ENCODE peak calls at places on chromosome 2, in five cellular contexts. Z is PC-9, W is AG09309, A is fibroblast of lung, P is GM23338. T is an unnamed sample.

GRCh38 chr2:149827585-149828156 is 240.1 kb upstream of the MMADHC start:
- DNase-seq in Z (no peak), W (no peak), A (peak; percentile 14), P (no peak), T (no peak)

GRCh38 chr2:235026649-235027557 is 75.1 kb downstream of the SH3BP4 start:
- DNase-seq in Z (peak; percentile 98), W (no peak), A (peak; percentile 70), P (peak; percentile 34), T (no peak)

GRCh38 chr2:219820767-219821166 is 193.3 kb downstream of the SLC4A3 start:
- DNase-seq in Z (no peak), W (no peak), A (no peak), P (no peak), T (no peak)

GRCh38 chr2:96108578-96109561 is 7.5 kb downstream of the ADRA2B start:
- DNase-seq in Z (no peak), W (no peak), A (no peak), P (peak; percentile 68), T (no peak)

GRCh38 chr2:67834482-67834881 is 228.3 kb downstream of the C1D start:
- DNase-seq in Z (no peak), W (no peak), A (peak; percentile 31), P (no peak), T (no peak)

GRCh38 chr2:24930768-24931167 is 10.7 kb upstream of the ADCY3 start:
- DNase-seq in Z (no peak), W (no peak), A (peak; percentile 36), P (peak; percentile 21), T (no peak)

GRCh38 chr2:88638743-88639142 is 11.5 kb upstream of the EIF2AK3 start:
- DNase-seq in Z (peak; percentile 71), W (no peak), A (peak; percentile 71), P (no peak), T (no peak)

GRCh38 chr2:235634435-235635152 is 140.8 kb downstream of the AGAP1 start:
- DNase-seq in Z (no peak), W (no peak), A (peak; percentile 70), P (no peak), T (no peak)

GRCh38 chr2:95287336-95287735 is 9.8 kb upstream of the KCNIP3 start:
- DNase-seq in Z (no peak), W (no peak), A (no peak), P (no peak), T (no peak)

GRCh38 chr2:223901854-223902253 is 43.3 kb downstream of the WDFY1 start:
- DNase-seq in Z (peak; percentile 58), W (no peak), A (no peak), P (no peak), T (no peak)

GRCh38 chr2:189982087-189982486 is 80.4 kb downstream of the MSTN start:
- DNase-seq in Z (no peak), W (no peak), A (no peak), P (no peak), T (no peak)

DNA sequence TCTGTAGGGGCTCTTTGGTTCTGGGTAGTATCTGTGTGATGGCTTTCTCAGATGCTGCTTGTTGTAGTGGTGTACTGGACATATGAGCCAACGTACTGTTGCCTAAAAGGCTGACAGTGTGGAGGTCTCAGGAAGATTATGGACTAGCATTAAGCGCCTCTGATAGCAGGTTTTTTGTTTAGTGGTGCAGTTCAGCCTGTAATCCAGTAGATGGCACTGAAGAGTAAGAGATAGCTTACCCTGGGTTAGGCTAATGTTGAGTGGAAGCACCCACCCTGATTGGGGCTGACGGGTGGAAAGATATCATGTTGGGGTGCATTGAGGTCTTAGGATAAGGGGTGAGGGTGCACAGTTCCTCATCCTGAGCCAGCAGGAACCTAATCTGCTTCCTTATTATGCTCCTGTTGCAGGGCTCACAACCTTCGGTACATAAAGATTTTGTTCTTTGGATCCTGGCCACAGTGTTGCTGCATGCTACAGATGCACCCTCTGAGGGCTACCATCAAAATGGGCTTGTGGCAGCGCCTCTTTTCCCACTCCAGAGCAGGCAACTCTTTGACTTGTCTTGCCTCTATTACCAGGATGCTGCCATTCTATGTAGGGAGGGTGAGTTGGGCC is 79.6 kb downstream of the MSTN start:
- DNase-seq in Z (no peak), W (no peak), A (no peak), P (peak; percentile 47), T (no peak)
- TF ChIP-seq CTCF in Z (peak; percentile 49), W (peak; percentile 51), A (peak; percentile 50), P (peak; percentile 80), T (peak; percentile 32)

GRCh38 chr2:117771969-117772630 is 42.4 kb upstream of the DDX18 start:
- DNase-seq in Z (no peak), W (peak; percentile 5), A (peak; percentile 15), P (peak; percentile 52), T (no peak)
- TF ChIP-seq CTCF in Z (peak; percentile 72), W (peak; percentile 16), A (peak; percentile 29), P (peak; percentile 50), T (no peak)

GRCh38 chr2:81650048-81650971 is 1345.8 kb upstream of the LRRTM1 start:
- DNase-seq in Z (peak; percentile 41), W (no peak), A (peak; percentile 41), P (peak; percentile 42), T (no peak)
- TF ChIP-seq CTCF in Z (peak; percentile 25), W (no peak), A (peak; percentile 9), P (peak; percentile 58), T (no peak)

GRCh38 chr2:105521176-105521575 is 122.3 kb upstream of the FHL2 start:
- DNase-seq in Z (no peak), W (no peak), A (no peak), P (peak; percentile 47), T (no peak)

GRCh38 chr2:105519516-105519915 is 120.7 kb upstream of the FHL2 start:
- DNase-seq in Z (no peak), W (no peak), A (no peak), P (no peak), T (no peak)

GRCh38 chr2:105517814-105518705 is 119.2 kb upstream of the FHL2 start:
- DNase-seq in Z (no peak), W (no peak), A (peak; percentile 40), P (no peak), T (peak; percentile 19)

GRCh38 chr2:105521616-105522015 is 122.8 kb upstream of the FHL2 start:
- DNase-seq in Z (no peak), W (no peak), A (no peak), P (no peak), T (no peak)

GRCh38 chr2:105518897-105519296 is 120.0 kb upstream of the FHL2 start:
- DNase-seq in Z (no peak), W (no peak), A (no peak), P (no peak), T (no peak)
- TF ChIP-seq CTCF in Z (no peak), W (no peak), A (peak; percentile 12), P (peak; percentile 61), T (no peak)

T was measured in AG04449.